ENCODE peak calls at places on chromosomes 16 and 17, in nine cellular contexts. D is H9; U is A673; G is naive thymus-derived CD8-positive, alpha-beta T cell; W is GDM1; A is CD4-positive, alpha-beta T cell; S is kidney glomerular epithelial cell; R is T-helper 1 cell; J is mesothelial cell of epicardium. F is an unnamed sample.

GRCh38 chr16:82034981-82035612 is at the start of gene HSD17B2:
- DNase-seq in D (no peak), R (no peak), A (no peak), U (peak; percentile 18), W (no peak), S (peak; percentile 95), J (no peak), G (no peak), F (no peak)

GRCh38 chr16:29738514-29738913 is 7.3 kb downstream of the C16orf54 start:
- DNase-seq in W (no peak), J (no peak), R (peak; percentile 79), S (no peak), G (peak; percentile 83), U (no peak), D (no peak), A (peak; percentile 43), F (no peak)

GRCh38 chr17:70239391-70239826 is 70.1 kb downstream of the KCNJ2 start:
- DNase-seq in D (no peak), G (no peak), W (no peak), J (no peak), R (no peak), A (no peak), U (no peak), S (no peak), F (no peak)

GRCh38 chr17:61143026-61143425 is 256.6 kb upstream of the TBX2 start:
- DNase-seq in W (no peak), R (no peak), S (no peak), J (no peak), A (no peak), D (no peak), G (no peak), U (no peak), F (no peak)

GRCh38 chr17:31754239-31754945 is 104.7 kb downstream of the COPRS start:
- DNase-seq in A (no peak), D (no peak), S (peak; percentile 60), U (no peak), W (no peak), G (no peak), J (no peak), R (no peak), F (no peak)

GRCh38 chr17:36899250-36900129 is 37.8 kb upstream of the LHX1 start:
- DNase-seq in U (no peak), S (no peak), W (no peak), A (no peak), D (peak; percentile 62), G (no peak), R (no peak), J (no peak), F (no peak)

GRCh38 chr17:44159519-44160210 is 10.8 kb upstream of the ASB16 start:
- DNase-seq in R (peak; percentile 38), U (no peak), J (no peak), W (no peak), A (no peak), S (peak; percentile 3), D (no peak), G (no peak), F (no peak)

GRCh38 chr16:27520982-27521673 is 28.6 kb downstream of the GTF3C1 start:
- DNase-seq in R (no peak), S (no peak), G (no peak), U (no peak), W (no peak), D (no peak), A (no peak), J (no peak), F (no peak)

GRCh38 chr17:39261286-39261685 is 35.5 kb upstream of the STAC2 start:
- DNase-seq in S (no peak), D (peak; percentile 81), U (peak; percentile 19), A (no peak), W (no peak), G (no peak), R (peak; percentile 13), J (no peak), F (no peak)

GRCh38 chr17:28317099-28317964 is 1.7 kb upstream of the TMEM97 start:
- DNase-seq in S (no peak), J (no peak), A (no peak), D (no peak), U (no peak), G (no peak), R (no peak), W (no peak), F (no peak)

GRCh38 chr16:88781140-88782077 is 3.6 kb downstream of the PIEZO1 start:
- DNase-seq in G (peak; percentile 59), D (no peak), S (no peak), U (no peak), W (peak; percentile 25), A (no peak), R (peak; percentile 78), J (no peak), F (no peak)

GRCh38 chr16:9248162-9248561 is 156.7 kb downstream of the HAPSTR1 start:
- DNase-seq in U (no peak), A (no peak), S (no peak), G (no peak), W (no peak), R (no peak), J (no peak), D (peak; percentile 31), F (no peak)

GRCh38 chr17:68378202-68379149 is 78.8 kb downstream of the WIPI1 start:
- DNase-seq in D (peak; percentile 66), A (no peak), U (peak; percentile 28), W (no peak), J (no peak), R (no peak), G (no peak), S (peak; percentile 32), F (peak; percentile 29)

GRCh38 chr16:75733305-75734141 is 7.2 kb upstream of the CPHXL start:
- DNase-seq in G (no peak), S (peak; percentile 79), J (no peak), R (no peak), W (no peak), U (peak; percentile 21), D (no peak), A (no peak), F (no peak)

GRCh38 chr17:63833026-63833740 is 5.7 kb upstream of the FTSJ3 start:
- DNase-seq in W (no peak), D (no peak), G (no peak), S (no peak), J (no peak), U (no peak), R (no peak), A (no peak), F (no peak)

GRCh38 chr17:81905424-81905875 is 3.4 kb downstream of the NPB start:
- DNase-seq in J (no peak), W (no peak), D (no peak), A (no peak), U (no peak), R (no peak), G (no peak), S (no peak), F (no peak)

GRCh38 chr17:62092784-62093183 is 27.7 kb upstream of the MED13 start:
- DNase-seq in W (no peak), J (no peak), G (no peak), R (no peak), S (peak; percentile 4), D (no peak), A (no peak), U (no peak), F (no peak)

GRCh38 chr16:1678500-1679098 is 520 bp downstream of the JPT2 start:
- DNase-seq in W (peak; percentile 9), S (peak; percentile 40), A (peak; percentile 7), R (peak; percentile 26), U (peak; percentile 31), G (peak; percentile 43), J (no peak), D (no peak), F (no peak)